ENCODE peak calls at places on chromosome 15, in eight cellular contexts. J is left lobe of liver; N is T follicular helper cell; W is activated CD4-positive, CD25-positive, alpha-beta regulatory T cell treated with anti-CD3 and anti-CD28 coated beads, Interleukin-2, amount 50 U/mL, for 16 hours; E is upper lobe of right lung; Q is activated naive CD4-positive, alpha-beta T cell treated with anti-CD3 and anti-CD28 coated beads, Interleukin-2, amount 50 U/mL, for 16 hours; Z is type B pancreatic cell; I is activated T-helper 9 cell treated with anti-CD3 and anti-CD28 coated beads, Interleukin-2, amount 50 U/mL, for 16 hours. H is an unnamed sample.

GRCh38 chr15:57259511-57260143 is 116.7 kb upstream of the CGNL1 start:
- DNase-seq in J (no peak), N (no peak), W (no peak), E (no peak), Q (no peak), Z (no peak), I (no peak), H (peak)

GRCh38 chr15:71191296-71191695 is 76.0 kb downstream of the THSD4 start:
- DNase-seq in J (no peak), N (no peak), W (no peak), E (no peak), Q (no peak), Z (no peak), I (no peak), H (no peak)

GRCh38 chr15:60095711-60096110 is 91.6 kb downstream of the FOXB1 start:
- DNase-seq in J (no peak), N (no peak), W (no peak), E (no peak), Q (no peak), Z (no peak), I (no peak), H (no peak)

GRCh38 chr15:101025116-101025885 is 106.1 kb downstream of the LRRK1 start:
- DNase-seq in J (peak), N (no peak), W (no peak), E (no peak), Q (no peak), Z (peak), I (no peak), H (peak)

GRCh38 chr15:76200641-76201105 is 110.6 kb downstream of the ETFA start:
- DNase-seq in J (no peak), N (no peak), W (no peak), E (peak), Q (no peak), Z (no peak), I (no peak), H (no peak)

GRCh38 chr15:44066211-44066827 is 128.8 kb downstream of the FRMD5 start:
- DNase-seq in J (peak), N (peak), W (peak), E (no peak), Q (peak), Z (no peak), I (peak), H (peak)

GRCh38 chr15:25763206-25763880 is 99.8 kb downstream of the ATP10A start:
- DNase-seq in J (no peak), N (no peak), W (no peak), E (no peak), Q (no peak), Z (peak), I (no peak), H (no peak)

GRCh38 chr15:49122541-49123062 is 32.8 kb downstream of the COPS2 start:
- DNase-seq in J (no peak), N (no peak), W (no peak), E (no peak), Q (no peak), Z (no peak), I (no peak), H (no peak)

GRCh38 chr15:88467935-88468528 is 524 bp downstream of the MRPS11 start:
- DNase-seq in J (no peak), N (no peak), W (no peak), E (no peak), Q (no peak), Z (peak), I (peak), H (peak)

GRCh38 chr15:27574541-27575054 is 524.5 kb downstream of the OCA2 start:
- DNase-seq in J (no peak), N (no peak), W (no peak), E (no peak), Q (no peak), Z (no peak), I (no peak), H (no peak)

GRCh38 chr15:71592186-71592585 is 218.2 kb upstream of the NR2E3 start:
- DNase-seq in J (no peak), N (no peak), W (no peak), E (no peak), Q (no peak), Z (no peak), I (no peak), H (no peak)

GRCh38 chr15:50055333-50056278 is 63.4 kb downstream of the ATP8B4 start:
- DNase-seq in J (no peak), N (no peak), W (no peak), E (no peak), Q (no peak), Z (no peak), I (no peak), H (no peak)

GRCh38 chr15:53837263-53837662 is 77.8 kb upstream of the WDR72 start:
- DNase-seq in J (peak), N (no peak), W (no peak), E (peak), Q (no peak), Z (no peak), I (no peak), H (no peak)

GRCh38 chr15:38300395-38300794 is 47.8 kb downstream of the SPRED1 start:
- DNase-seq in J (no peak), N (no peak), W (no peak), E (no peak), Q (no peak), Z (no peak), I (no peak), H (no peak)

GRCh38 chr15:57298843-57299550 is 77.3 kb upstream of the CGNL1 start:
- DNase-seq in J (no peak), N (no peak), W (no peak), E (no peak), Q (no peak), Z (no peak), I (no peak), H (no peak)

GRCh38 chr15:89451846-89452245 is 44.5 kb downstream of the RHCG start:
- DNase-seq in J (no peak), N (no peak), W (no peak), E (no peak), Q (no peak), Z (no peak), I (no peak), H (no peak)

GRCh38 chr15:51416129-51416528 is 74.7 kb downstream of the GLDN start:
- DNase-seq in J (no peak), N (no peak), W (no peak), E (no peak), Q (no peak), Z (no peak), I (no peak), H (no peak)

GRCh38 chr15:68062214-68062613 is 8.1 kb downstream of the PIAS1 start:
- DNase-seq in J (no peak), N (no peak), W (no peak), E (no peak), Q (no peak), Z (no peak), I (no peak), H (no peak)

GRCh38 chr15:92811514-92811913 is 88.6 kb upstream of the CHD2 start:
- DNase-seq in J (peak), N (no peak), W (no peak), E (no peak), Q (no peak), Z (no peak), I (no peak), H (no peak)

GRCh38 chr15:91898843-91899242 is 45.3 kb downstream of the SLCO3A1 start:
- DNase-seq in J (no peak), N (no peak), W (no peak), E (no peak), Q (no peak), Z (no peak), I (no peak), H (no peak)

GRCh38 chr15:80996247-80996646 is 4.5 kb upstream of the TLNRD1 start:
- DNase-seq in J (no peak), N (no peak), W (no peak), E (no peak), Q (no peak), Z (no peak), I (no peak), H (no peak)

GRCh38 chr15:63369296-63369695 is 12.3 kb downstream of the CA12 start:
- DNase-seq in J (no peak), N (no peak), W (no peak), E (no peak), Q (no peak), Z (no peak), I (no peak), H (no peak)

GRCh38 chr15:60326824-60327654 is 70.7 kb downstream of the ANXA2 start:
- DNase-seq in J (no peak), N (no peak), W (peak), E (no peak), Q (no peak), Z (no peak), I (no peak), H (peak)

GRCh38 chr15:58203537-58203936 is 65.4 kb downstream of the AQP9 start:
- DNase-seq in J (no peak), N (no peak), W (no peak), E (no peak), Q (no peak), Z (no peak), I (no peak), H (no peak)

GRCh38 chr15:82045892-82046667 is at the start of gene MEX3B:
- DNase-seq in J (peak), N (peak), W (peak), E (peak), Q (peak), Z (peak), I (peak), H (peak)